ENCODE peak calls at places on chromosomes 11 and 22, in eight cellular contexts. V is kidney epithelial cell, N is gastrocnemius medialis, C is fibroblast of mammary gland, M is sigmoid colon, F is body of pancreas, E is colonic mucosa, G is left lung. S is an unnamed sample.

GRCh38 chr11:130198292-130198691 is 38.7 kb downstream of the ST14 start:
- DNase-seq in V (no peak), C (no peak), M (no peak), E (no peak), G (no peak), F (no peak), N (no peak), S (no peak)

GRCh38 chr11:79547256-79547655 is 106.4 kb upstream of the TENM4 start:
- DNase-seq in M (no peak), G (no peak), V (no peak), E (no peak), N (no peak), F (no peak), C (peak; percentile 1), S (no peak)

GRCh38 chr11:106344392-106344791 is 266.9 kb downstream of the AASDHPPT start:
- DNase-seq in F (no peak), C (peak; percentile 85), N (no peak), G (no peak), V (no peak), M (no peak), E (no peak), S (peak; percentile 77)

GRCh38 chr22:46914916-46915894 is 152.8 kb downstream of the TBC1D22A start:
- DNase-seq in V (no peak), M (no peak), G (no peak), N (no peak), F (no peak), E (peak; percentile 16), C (no peak), S (no peak)

GRCh38 chr22:22574361-22574760 is 15.3 kb upstream of the PRAME start:
- DNase-seq in C (no peak), G (no peak), N (no peak), F (no peak), V (no peak), M (no peak), E (no peak), S (no peak)

GRCh38 chr11:46675288-46675851 is 25.0 kb downstream of the ARHGAP1 start:
- DNase-seq in V (no peak), C (peak; percentile 72), N (peak; percentile 84), G (peak; percentile 55), M (peak; percentile 90), E (peak; percentile 73), F (peak; percentile 75), S (peak; percentile 45)

GRCh38 chr11:132844956-132845355 is 687.3 kb downstream of the OPCML start:
- DNase-seq in E (no peak), G (no peak), N (no peak), F (no peak), M (no peak), C (peak; percentile 33), V (peak; percentile 73), S (peak; percentile 87)

GRCh38 chr11:21897203-21897602 is 295.7 kb upstream of the ANO5 start:
- DNase-seq in C (no peak), M (no peak), V (no peak), G (no peak), E (no peak), F (no peak), N (no peak), S (no peak)

GRCh38 chr11:26842458-26842841 is 120.6 kb upstream of the SLC5A12 start:
- DNase-seq in F (no peak), V (no peak), N (peak; percentile 37), G (no peak), M (peak; percentile 63), E (no peak), C (peak; percentile 83), S (no peak)

GRCh38 chr11:44862546-44863101 is 88.1 kb downstream of the TP53I11 start:
- DNase-seq in F (no peak), G (no peak), E (no peak), V (no peak), C (no peak), N (no peak), M (no peak), S (no peak)

GRCh38 chr11:131739243-131739882 is 368.9 kb downstream of the NTM start:
- DNase-seq in N (no peak), V (no peak), G (no peak), E (no peak), C (no peak), M (no peak), F (no peak), S (no peak)

GRCh38 chr11:66720223-66720898 is 8.7 kb downstream of the SPTBN2 start:
- DNase-seq in V (peak; percentile 86), N (no peak), F (peak; percentile 96), M (no peak), G (peak; percentile 73), C (peak; percentile 12), E (peak; percentile 73), S (peak; percentile 86)

GRCh38 chr22:20437253-20438065 is at the start of gene SCARF2:
- DNase-seq in C (no peak), V (no peak), F (peak; percentile 40), M (peak; percentile 84), G (peak; percentile 48), N (no peak), E (no peak), S (no peak)

GRCh38 chr11:27040302-27041115 is at the start of gene BBOX1:
- DNase-seq in F (peak; percentile 24), C (no peak), V (no peak), E (no peak), M (no peak), G (no peak), N (no peak), S (peak; percentile 38)

GRCh38 chr11:9577032-9577431 is 3.6 kb downstream of the WEE1 start:
- DNase-seq in N (no peak), F (no peak), C (peak; percentile 58), G (no peak), V (no peak), E (no peak), M (no peak), S (no peak)

GRCh38 chr11:34869425-34869824 is 46.8 kb downstream of the APIP start:
- DNase-seq in C (no peak), N (no peak), M (no peak), G (no peak), V (no peak), E (no peak), F (no peak), S (no peak)

GRCh38 chr22:37508431-37508963 is 10.7 kb downstream of the CARD10 start:
- DNase-seq in C (no peak), V (no peak), F (no peak), M (no peak), E (no peak), N (no peak), G (no peak), S (no peak)
- TF ChIP-seq CTCF in C (no peak), V (no peak), F (no peak), M (no peak), E (peak; percentile 15), N (no peak), G (no peak), S (no peak)

DNA sequence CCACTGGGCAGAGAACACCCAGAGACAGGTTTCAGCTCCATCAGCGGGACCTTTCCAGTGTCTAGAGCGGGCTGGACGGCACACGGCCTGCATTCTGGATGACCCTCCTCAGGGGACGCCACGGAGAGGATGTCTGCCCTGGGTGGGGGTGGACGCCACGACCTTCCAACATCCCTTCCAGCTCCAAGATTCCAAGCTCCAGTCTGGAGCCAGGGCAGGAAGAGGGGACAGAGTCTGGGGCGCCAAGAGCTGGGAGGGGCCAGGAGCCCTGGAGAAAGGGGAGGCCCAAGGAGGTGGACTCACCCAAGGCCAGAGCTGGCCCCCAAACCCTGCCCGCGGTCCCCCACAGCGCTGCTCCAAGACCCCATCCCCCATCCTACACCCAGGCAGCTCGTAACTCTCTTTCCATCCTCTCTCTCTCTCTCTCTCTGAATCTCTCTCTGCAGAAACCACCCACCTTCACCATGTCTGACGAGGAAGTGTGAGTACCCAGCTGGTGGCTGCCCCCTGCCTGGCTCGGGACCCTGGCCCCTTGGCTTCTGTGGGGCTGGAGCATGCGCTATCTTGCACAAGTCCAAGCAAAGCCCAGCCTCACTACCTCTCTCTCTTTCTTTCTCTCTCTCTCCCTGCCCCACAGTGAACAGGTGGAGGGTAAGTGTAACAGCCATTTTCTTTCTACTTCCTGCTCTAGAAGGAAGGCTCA is 3.1 kb downstream of the TNNT3 start:
- DNase-seq in E (peak; percentile 14), V (no peak), N (no peak), M (no peak), C (no peak), F (no peak), G (peak; percentile 22), S (no peak)
- H3K4me3 ChIP-seq in E (no peak overlapping the region), V (no peak overlapping the region), N (peak overlapping the region; percentile 37), M (no peak overlapping the region), C (no peak overlapping the region), F (no peak overlapping the region), G (no peak overlapping the region), S (no peak overlapping the region)

GRCh38 chr11:76551400-76551799 is 106.6 kb downstream of the EMSY start:
- DNase-seq in G (no peak), E (no peak), M (no peak), F (no peak), V (no peak), N (no peak), C (peak; percentile 19), S (no peak)
- TF ChIP-seq CTCF in G (no peak), E (peak; percentile 14), M (no peak), F (no peak), V (no peak), N (no peak), C (no peak), S (peak; percentile 6)

GRCh38 chr22:41237036-41237706 is 3.6 kb downstream of the CHADL start:
- DNase-seq in N (no peak), F (no peak), V (no peak), G (no peak), E (no peak), C (no peak), M (no peak), S (no peak)
- H3K4me3 ChIP-seq in N (peak overlapping the region; percentile 48), F (no peak overlapping the region), V (peak overlapping the region; percentile 26), G (peak overlapping the region; percentile 29), E (peak overlapping the region; percentile 35), C (no peak overlapping the region), M (peak overlapping the region; percentile 61), S (no peak overlapping the region)

GRCh38 chr11:111521132-111521531 is 6.6 kb downstream of the HOATZ start:
- DNase-seq in C (no peak), G (no peak), V (no peak), M (no peak), E (no peak), N (no peak), F (no peak), S (no peak)

GRCh38 chr11:111522426-111522825 is 7.8 kb downstream of the HOATZ start:
- DNase-seq in V (no peak), G (no peak), C (no peak), M (no peak), E (no peak), N (no peak), F (no peak), S (no peak)

GRCh38 chr11:111525456-111525855 is 10.9 kb downstream of the HOATZ start:
- DNase-seq in V (no peak), N (no peak), E (no peak), F (no peak), M (no peak), C (no peak), G (no peak), S (no peak)

GRCh38 chr11:111524056-111524455 is 9.5 kb downstream of the HOATZ start:
- DNase-seq in M (no peak), E (no peak), N (no peak), F (no peak), V (no peak), C (no peak), G (no peak), S (no peak)

DNA sequence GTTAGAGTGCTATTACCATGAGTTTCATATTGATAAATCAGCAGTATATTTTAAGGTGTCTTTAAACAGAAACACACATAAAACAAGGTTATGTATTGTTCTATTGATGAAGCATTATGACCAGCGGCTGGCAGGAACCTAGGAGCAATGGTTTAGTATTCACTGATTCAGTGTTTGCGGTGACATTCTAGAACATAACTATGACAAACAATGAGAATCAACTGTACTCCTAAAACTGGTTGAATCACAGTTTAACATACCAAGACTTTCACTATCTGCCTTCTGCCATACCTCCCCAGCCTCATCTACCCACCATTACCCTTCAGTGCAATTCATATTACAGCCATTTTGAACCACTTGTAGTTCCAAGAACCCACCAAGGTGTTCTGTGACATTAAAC is 8.8 kb downstream of the HOATZ start:
- DNase-seq in M (no peak), N (no peak), G (no peak), E (no peak), F (no peak), C (no peak), V (no peak), S (no peak)
- TF ChIP-seq CTCF in M (no peak), N (no peak), G (no peak), E (no peak), F (no peak), C (no peak), V (no peak), S (no peak)